ENCODE peak calls at places on chromosomes 4 and X, in ten cellular contexts. D is tibial nerve; J is neural progenitor cell; K is PC-3; B is CD8-positive, alpha-beta memory T cell; U is cardiac muscle cell; N is sigmoid colon; O is Karpas-422; X is IMR-90; Q is left ventricle myocardium inferior. R is an unnamed sample. For H3K27me3 and H3K4me1, the result is how much of the 10 kb centered on the place peaks cover.

GRCh38 chr4:11635336-11635735 is 206.6 kb upstream of the HS3ST1 start:
- DNase-seq in D (no peak), J (no peak), K (peak), B (no peak), U (peak), N (no peak), O (no peak), X (peak), Q (no peak), R (no peak)

GRCh38 chrX:155144926-155145325 is 71.3 kb upstream of the VBP1 start:
- DNase-seq in D (no peak), J (no peak), K (peak), B (no peak), U (no peak), N (no peak), O (no peak), X (no peak), Q (no peak), R (no peak)

GRCh38 chrX:6225307-6226052 is 3.2 kb downstream of the NLGN4X start:
- DNase-seq in D (no peak), J (peak), K (no peak), B (no peak), U (no peak), N (no peak), O (peak), X (no peak), Q (no peak), R (no peak)

GRCh38 chr4:134533068-134533467 is 331.5 kb upstream of the PABPC4L start:
- DNase-seq in D (no peak), J (no peak), K (no peak), B (no peak), U (no peak), N (no peak), O (no peak), X (no peak), Q (no peak), R (no peak)

GRCh38 chr4:174423257-174423944 is 98.9 kb downstream of the HPGD start:
- DNase-seq in D (peak), J (no peak), K (peak), B (no peak), U (peak), N (no peak), O (no peak), X (peak), Q (no peak), R (peak)

GRCh38 chrX:114450911-114451310 is 133.0 kb upstream of the HTR2C start:
- DNase-seq in D (no peak), J (no peak), K (no peak), B (no peak), U (no peak), N (no peak), O (no peak), X (no peak), Q (no peak), R (no peak)

GRCh38 chrX:55451626-55451989 is 319 bp upstream of the MAGEH1 start:
- DNase-seq in D (no peak), J (no peak), K (no peak), B (no peak), U (no peak), N (no peak), O (no peak), X (no peak), Q (no peak), R (no peak)

GRCh38 chrX:153462291-153462690 is 8.1 kb downstream of the HAUS7 start:
- DNase-seq in D (no peak), J (no peak), K (no peak), B (no peak), U (no peak), N (no peak), O (no peak), X (no peak), Q (no peak), R (no peak)

GRCh38 chrX:29813174-29813573 is 402.2 kb upstream of the MAGEB2 start:
- DNase-seq in D (no peak), J (no peak), K (no peak), B (no peak), U (no peak), N (no peak), O (no peak), X (no peak), Q (no peak), R (no peak)

GRCh38 chrX:56729152-56729557 is at the start of gene NBDY:
- DNase-seq in D (peak), J (peak), K (peak), B (peak), U (peak), N (no peak), O (peak), X (peak), Q (peak), R (peak)

GRCh38 chr4:3485882-3486555 is 22.9 kb downstream of the DOK7 start:
- DNase-seq in D (no peak), J (no peak), K (no peak), B (no peak), U (no peak), N (no peak), O (no peak), X (no peak), Q (no peak), R (no peak)

GRCh38 chrX:152904151-152905080 is 6.5 kb downstream of the ZNF185 start:
- DNase-seq in D (peak), J (peak), K (peak), B (peak), U (peak), N (no peak), O (peak), X (peak), Q (no peak), R (peak)

GRCh38 chrX:6363193-6363592 is 134.5 kb upstream of the NLGN4X start:
- DNase-seq in D (no peak), J (no peak), K (no peak), B (no peak), U (no peak), N (no peak), O (peak), X (no peak), Q (no peak), R (no peak)

GRCh38 chr4:71230258-71230594 is 108.6 kb upstream of the SLC4A4 start:
- DNase-seq in D (no peak), J (no peak), K (no peak), B (no peak), U (no peak), N (no peak), O (no peak), X (peak), Q (no peak), R (peak)

GRCh38 chrX:129520151-129520550 is 3.1 kb downstream of the SMARCA1 start:
- DNase-seq in D (no peak), J (no peak), K (no peak), B (no peak), U (no peak), N (no peak), O (no peak), X (no peak), Q (no peak), R (no peak)

GRCh38 chr4:127355738-127356137 is 277.0 kb upstream of the INTU start:
- DNase-seq in D (no peak), J (no peak), K (no peak), B (no peak), U (no peak), N (no peak), O (no peak), X (no peak), Q (no peak), R (no peak)

GRCh38 chrX:83845397-83845796 is 15.5 kb upstream of the CYLC1 start:
- DNase-seq in D (no peak), J (peak), K (peak), B (no peak), U (peak), N (no peak), O (peak), X (peak), Q (no peak), R (peak)

GRCh38 chr4:3304831-3305609 is 12.2 kb downstream of the RGS12 start:
- DNase-seq in D (peak), J (no peak), K (no peak), B (no peak), U (peak), N (peak), O (no peak), X (peak), Q (no peak), R (no peak)

GRCh38 chr4:173185832-173186545 is 17.4 kb downstream of the GALNT7 start:
- DNase-seq in D (no peak), J (no peak), K (no peak), B (no peak), U (no peak), N (no peak), O (peak), X (no peak), Q (no peak), R (peak)

GRCh38 chr4:159429693-159430035 is 326.8 kb downstream of the RAPGEF2 start:
- DNase-seq in D (no peak), J (no peak), K (no peak), B (no peak), U (no peak), N (no peak), O (no peak), X (no peak), Q (no peak), R (no peak)

GRCh38 chr4:89829470-89830138 is 7.4 kb downstream of the SNCA start:
- DNase-seq in D (peak), J (no peak), K (no peak), B (no peak), U (peak), N (peak), O (no peak), X (no peak), Q (no peak), R (no peak)

GRCh38 chr4:182231080-182231479 is 12.1 kb upstream of the TENM3 start:
- DNase-seq in D (no peak), J (no peak), K (no peak), B (no peak), U (no peak), N (no peak), O (no peak), X (peak), Q (no peak), R (no peak)

GRCh38 chr4:125642645-125643044 is 327.9 kb downstream of the FAT4 start:
- DNase-seq in D (no peak), J (peak), K (no peak), B (no peak), U (no peak), N (no peak), O (no peak), X (no peak), Q (no peak), R (no peak)

GRCh38 chr4:79273918-79274317 is 51.9 kb downstream of the NAA11 start:
- DNase-seq in D (no peak), J (no peak), K (no peak), B (no peak), U (no peak), N (no peak), O (no peak), X (no peak), Q (no peak), R (peak)

GRCh38 chr4:165964591-165964990 is 91.6 kb downstream of the TLL1 start:
- DNase-seq in D (no peak), J (no peak), K (no peak), B (no peak), U (no peak), N (no peak), O (no peak), X (no peak), Q (no peak), R (no peak)

GRCh38 chrX:150980186-150980585 is 2.9 kb upstream of the HMGB3 start:
- DNase-seq in D (no peak), J (no peak), K (no peak), B (no peak), U (no peak), N (no peak), O (no peak), X (no peak), Q (no peak), R (no peak)

GRCh38 chrX:66914082-66914481 is 275.2 kb upstream of the EDA2R start:
- DNase-seq in D (peak), J (peak), K (peak), B (no peak), U (no peak), N (no peak), O (no peak), X (no peak), Q (no peak), R (no peak)

GRCh38 chr4:153209410-153209809 is 5.2 kb downstream of the TRIM2 start:
- DNase-seq in D (no peak), J (no peak), K (no peak), B (no peak), U (no peak), N (no peak), O (no peak), X (no peak), Q (no peak), R (no peak)

GRCh38 chr4:96227515-96227914 is 387.6 kb downstream of the PDHA2 start:
- DNase-seq in D (no peak), J (no peak), K (no peak), B (no peak), U (no peak), N (no peak), O (no peak), X (no peak), Q (no peak), R (no peak)

GRCh38 chr4:185099024-185099682 is 43.9 kb upstream of the SLC25A4 start:
- DNase-seq in D (no peak), J (no peak), K (no peak), B (no peak), U (peak), N (no peak), O (no peak), X (no peak), Q (no peak), R (no peak)

GRCh38 chr4:51890760-51891159 is 47.8 kb downstream of the DCUN1D4 start:
- DNase-seq in D (no peak), J (no peak), K (no peak), B (no peak), U (no peak), N (no peak), O (no peak), X (no peak), Q (no peak), R (no peak)

GRCh38 chrX:41670108-41670507 is 18.7 kb upstream of the GPR34 start:
- DNase-seq in D (no peak), J (no peak), K (no peak), B (no peak), U (no peak), N (no peak), O (no peak), X (peak), Q (no peak), R (no peak)

GRCh38 chr4:174107749-174108354 is 175.6 kb downstream of the FBXO8 start:
- DNase-seq in D (no peak), J (no peak), K (no peak), B (no peak), U (peak), N (no peak), O (no peak), X (no peak), Q (no peak), R (no peak)

GRCh38 chrX:2500091-2500680 is 590 bp downstream of the DHRSX start:
- DNase-seq in D (no peak), J (peak), K (peak), B (peak), U (peak), N (no peak), O (peak), X (peak), Q (peak), R (peak)

GRCh38 chrX:145820825-145821224 is 3.2 kb downstream of the SLITRK2 start:
- DNase-seq in D (no peak), J (no peak), K (no peak), B (no peak), U (no peak), N (no peak), O (no peak), X (no peak), Q (no peak), R (no peak)
- H3K27me3 ChIP-seq in D (under half), J (half or more), K (half or more), B (under half), U (half or more), N (under half), O (under half), X (under half), Q (half or more), R (under half)

DNA sequence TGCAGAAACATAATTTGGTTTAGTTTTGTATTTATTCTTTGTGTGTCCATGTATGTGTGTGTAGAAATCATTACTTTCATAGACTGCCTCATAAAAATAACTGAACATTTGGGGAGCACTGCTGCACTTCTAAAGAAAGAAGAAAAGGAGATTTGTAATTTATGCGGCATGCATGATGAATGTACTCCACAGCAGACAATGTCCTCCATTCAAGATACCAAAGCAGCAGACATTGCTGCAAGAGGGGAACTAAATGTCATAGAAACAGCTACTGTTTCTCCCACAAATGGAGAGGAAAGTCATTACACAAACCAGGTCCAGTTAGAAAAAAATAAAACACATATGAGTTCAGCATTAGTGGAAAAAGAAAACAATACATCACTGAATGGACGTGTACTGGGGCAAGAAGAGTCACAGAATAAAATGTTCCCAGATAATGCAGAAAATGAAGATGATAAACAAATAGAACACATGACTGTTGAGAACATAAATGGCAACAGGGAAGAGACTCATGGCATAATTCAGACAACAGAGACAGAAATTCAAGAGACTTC is 2.6 kb downstream of the DTHD1 start:
- DNase-seq in D (no peak), J (no peak), K (no peak), B (no peak), U (no peak), N (no peak), O (no peak), X (no peak), Q (no peak), R (no peak)
- H3K4me1 ChIP-seq in D (under half), J (under half), K (under half), B (under half), U (under half), N (under half), O (under half), X (under half), Q (under half), R (under half)

GRCh38 chr4:2194556-2194955 is 47.4 kb downstream of the HAUS3 start:
- DNase-seq in D (no peak), J (no peak), K (no peak), B (no peak), U (no peak), N (no peak), O (peak), X (peak), Q (no peak), R (peak)
- H3K27me3 ChIP-seq in D (under half), J (under half), K (under half), B (under half), U (under half), N (under half), O (under half), X (under half), Q (under half), R (under half)

GRCh38 chr4:67604029-67604381 is 45.5 kb downstream of the STAP1 start:
- DNase-seq in D (no peak), J (no peak), K (no peak), B (no peak), U (no peak), N (no peak), O (no peak), X (no peak), Q (no peak), R (no peak)

GRCh38 chr4:67603310-67604028 is 44.9 kb downstream of the STAP1 start:
- DNase-seq in D (no peak), J (no peak), K (no peak), B (no peak), U (no peak), N (no peak), O (no peak), X (no peak), Q (no peak), R (no peak)

DNA sequence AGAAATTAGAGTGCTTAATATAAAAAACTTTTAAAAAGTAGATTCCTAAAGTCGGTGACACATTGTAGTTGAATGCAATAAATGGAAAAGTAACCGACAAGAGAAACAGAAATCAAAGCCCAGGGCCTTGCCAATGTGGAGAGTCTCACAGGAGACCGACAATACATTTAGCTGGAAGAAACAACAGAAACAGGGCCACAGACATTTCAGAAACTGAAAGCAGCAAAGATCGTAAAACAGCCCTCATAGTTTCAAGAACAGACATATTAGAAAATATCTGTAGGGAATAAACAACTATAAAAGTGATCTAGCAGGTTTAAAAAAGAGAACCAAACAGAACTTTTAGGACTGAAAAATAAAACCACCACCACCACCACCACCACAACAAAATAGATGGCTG is 49.5 kb downstream of the STAP1 start:
- DNase-seq in D (no peak), J (no peak), K (no peak), B (no peak), U (no peak), N (no peak), O (no peak), X (no peak), Q (no peak), R (no peak)
- H3K4me1 ChIP-seq in D (under half), J (under half), K (under half), B (under half), U (under half), N (under half), O (under half), X (under half), Q (under half), R (under half)

GRCh38 chr4:574346-575161 is 1.5 kb downstream of the TMEM271 start:
- DNase-seq in D (no peak), J (no peak), K (no peak), B (no peak), U (no peak), N (no peak), O (no peak), X (no peak), Q (no peak), R (no peak)
- H3K27me3 ChIP-seq in D (under half), J (half or more), K (under half), B (under half), U (half or more), N (under half), O (under half), X (half or more), Q (half or more), R (under half)

GRCh38 chr4:76195326-76195725 is 18.3 kb downstream of the SCARB2 start:
- DNase-seq in D (no peak), J (no peak), K (no peak), B (no peak), U (peak), N (no peak), O (no peak), X (no peak), Q (no peak), R (no peak)
- H3K4me1 ChIP-seq in D (half or more), J (under half), K (under half), B (under half), U (under half), N (half or more), O (under half), X (under half), Q (half or more), R (under half)

GRCh38 chr4:13541176-13541604 is 3.1 kb downstream of the NKX3-2 start:
- DNase-seq in D (no peak), J (no peak), K (no peak), B (no peak), U (no peak), N (peak), O (no peak), X (no peak), Q (no peak), R (no peak)
- H3K27me3 ChIP-seq in D (under half), J (half or more), K (under half), B (half or more), U (half or more), N (under half), O (under half), X (half or more), Q (half or more), R (under half)

GRCh38 chr4:73251384-73251783 is 7.2 kb downstream of the ANKRD17 start:
- DNase-seq in D (no peak), J (no peak), K (no peak), B (no peak), U (peak), N (no peak), O (peak), X (no peak), Q (no peak), R (no peak)
- H3K4me1 ChIP-seq in D (under half), J (under half), K (under half), B (under half), U (under half), N (under half), O (under half), X (under half), Q (half or more), R (under half)

DNA sequence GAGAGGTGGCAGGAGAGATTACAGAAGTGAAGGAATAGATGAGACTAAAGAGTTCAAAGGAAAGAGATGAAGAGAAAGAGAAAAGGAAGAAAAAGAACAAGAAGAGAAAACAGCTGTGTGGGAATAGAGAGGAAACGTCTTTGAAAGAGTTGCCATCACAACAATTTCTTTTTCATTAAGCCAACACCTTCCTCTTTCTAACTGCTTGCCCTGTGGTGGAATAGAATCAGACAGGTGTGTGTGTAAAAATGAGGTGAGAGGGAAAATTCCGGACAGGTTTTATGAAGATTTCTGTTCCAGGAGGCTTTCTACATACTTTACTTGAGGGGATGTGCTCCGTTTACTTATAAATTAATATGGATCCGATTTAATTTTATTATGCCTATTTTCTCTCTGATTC is 28.8 kb downstream of the DTHD1 start:
- DNase-seq in D (no peak), J (no peak), K (no peak), B (no peak), U (no peak), N (no peak), O (no peak), X (no peak), Q (no peak), R (no peak)
- H3K27me3 ChIP-seq in D (under half), J (under half), K (under half), B (under half), U (under half), N (under half), O (under half), X (under half), Q (under half), R (under half)